ENCODE peak calls at places on chromosomes 5 and 9, in nine cellular contexts. One of them, this sample, is unnamed.

GRCh38 chr5:142360607-142361120 is 35.8 kb upstream of the SPRY4 start:
- DNase-seq in left ventricle myocardium inferior: no peak
- DNase-seq in HuH-7.5: peak
- DNase-seq in SJSA1: peak
- DNase-seq in upper lobe of right lung: no peak
- DNase-seq in GM03348: peak
- DNase-seq in amygdala: no peak
- DNase-seq in AG08396: no peak
- DNase-seq in HCEC 1CT: peak
- DNase-seq in this sample: peak

GRCh38 chr9:764105-764524 is 77.4 kb upstream of the DMRT1 start:
- DNase-seq in left ventricle myocardium inferior: peak
- DNase-seq in HuH-7.5: peak
- DNase-seq in SJSA1: peak
- DNase-seq in upper lobe of right lung: no peak
- DNase-seq in GM03348: peak
- DNase-seq in amygdala: no peak
- DNase-seq in AG08396: peak
- DNase-seq in HCEC 1CT: peak
- DNase-seq in this sample: peak

GRCh38 chr5:56313004-56313531 is 79.9 kb upstream of the ANKRD55 start:
- DNase-seq in left ventricle myocardium inferior: no peak
- DNase-seq in HuH-7.5: no peak
- DNase-seq in SJSA1: no peak
- DNase-seq in upper lobe of right lung: no peak
- DNase-seq in GM03348: no peak
- DNase-seq in amygdala: no peak
- DNase-seq in AG08396: no peak
- DNase-seq in HCEC 1CT: no peak
- DNase-seq in this sample: no peak

GRCh38 chr9:134193912-134194535 is 29.7 kb upstream of the RNU6ATAC start:
- DNase-seq in left ventricle myocardium inferior: no peak
- DNase-seq in HuH-7.5: no peak
- DNase-seq in SJSA1: no peak
- DNase-seq in upper lobe of right lung: peak
- DNase-seq in GM03348: no peak
- DNase-seq in amygdala: no peak
- DNase-seq in AG08396: no peak
- DNase-seq in HCEC 1CT: no peak
- DNase-seq in this sample: no peak

GRCh38 chr5:6714221-6715041 is 1.2 kb downstream of the TENT4A start:
- DNase-seq in left ventricle myocardium inferior: peak
- DNase-seq in HuH-7.5: peak
- DNase-seq in SJSA1: peak
- DNase-seq in upper lobe of right lung: peak
- DNase-seq in GM03348: peak
- DNase-seq in amygdala: no peak
- DNase-seq in AG08396: peak
- DNase-seq in HCEC 1CT: no peak
- DNase-seq in this sample: peak

GRCh38 chr9:130946778-130947617 is 8.0 kb upstream of the FIBCD1 start:
- DNase-seq in left ventricle myocardium inferior: no peak
- DNase-seq in HuH-7.5: no peak
- DNase-seq in SJSA1: no peak
- DNase-seq in upper lobe of right lung: no peak
- DNase-seq in GM03348: no peak
- DNase-seq in amygdala: no peak
- DNase-seq in AG08396: no peak
- DNase-seq in HCEC 1CT: no peak
- DNase-seq in this sample: peak

GRCh38 chr5:96761618-96762017 is 46.1 kb downstream of the ERAP1 start:
- DNase-seq in left ventricle myocardium inferior: no peak
- DNase-seq in HuH-7.5: no peak
- DNase-seq in SJSA1: no peak
- DNase-seq in upper lobe of right lung: no peak
- DNase-seq in GM03348: no peak
- DNase-seq in amygdala: no peak
- DNase-seq in AG08396: no peak
- DNase-seq in HCEC 1CT: no peak
- DNase-seq in this sample: no peak

GRCh38 chr9:112179816-112180215 is 4.7 kb upstream of the SUSD1 start:
- DNase-seq in left ventricle myocardium inferior: no peak
- DNase-seq in HuH-7.5: no peak
- DNase-seq in SJSA1: peak
- DNase-seq in upper lobe of right lung: no peak
- DNase-seq in GM03348: peak
- DNase-seq in amygdala: no peak
- DNase-seq in AG08396: peak
- DNase-seq in HCEC 1CT: no peak
- DNase-seq in this sample: no peak

GRCh38 chr9:122444366-122444765 is 33.4 kb downstream of the OR1J1 start:
- DNase-seq in left ventricle myocardium inferior: no peak
- DNase-seq in HuH-7.5: no peak
- DNase-seq in SJSA1: no peak
- DNase-seq in upper lobe of right lung: no peak
- DNase-seq in GM03348: peak
- DNase-seq in amygdala: no peak
- DNase-seq in AG08396: peak
- DNase-seq in HCEC 1CT: peak
- DNase-seq in this sample: no peak

GRCh38 chr5:102754499-102755424 is at the start of gene PAM:
- DNase-seq in left ventricle myocardium inferior: peak
- DNase-seq in HuH-7.5: peak
- DNase-seq in SJSA1: peak
- DNase-seq in upper lobe of right lung: peak
- DNase-seq in GM03348: peak
- DNase-seq in amygdala: no peak
- DNase-seq in AG08396: peak
- DNase-seq in HCEC 1CT: peak
- DNase-seq in this sample: peak

GRCh38 chr9:18632624-18633407 is 158.9 kb downstream of the ADAMTSL1 start:
- DNase-seq in left ventricle myocardium inferior: no peak
- DNase-seq in HuH-7.5: no peak
- DNase-seq in SJSA1: peak
- DNase-seq in upper lobe of right lung: no peak
- DNase-seq in GM03348: peak
- DNase-seq in amygdala: no peak
- DNase-seq in AG08396: peak
- DNase-seq in HCEC 1CT: peak
- DNase-seq in this sample: peak

GRCh38 chr5:149073217-149073616 is 10.4 kb upstream of the SH3TC2 start:
- DNase-seq in left ventricle myocardium inferior: no peak
- DNase-seq in HuH-7.5: no peak
- DNase-seq in SJSA1: no peak
- DNase-seq in upper lobe of right lung: no peak
- DNase-seq in GM03348: no peak
- DNase-seq in amygdala: no peak
- DNase-seq in AG08396: no peak
- DNase-seq in HCEC 1CT: peak
- DNase-seq in this sample: no peak

GRCh38 chr5:16842916-16843315 is 93.2 kb downstream of the MYO10 start:
- DNase-seq in left ventricle myocardium inferior: no peak
- DNase-seq in HuH-7.5: no peak
- DNase-seq in SJSA1: no peak
- DNase-seq in upper lobe of right lung: no peak
- DNase-seq in GM03348: no peak
- DNase-seq in amygdala: no peak
- DNase-seq in AG08396: no peak
- DNase-seq in HCEC 1CT: no peak
- DNase-seq in this sample: no peak

GRCh38 chr5:98789029-98789428 is 15.6 kb downstream of the RGMB start:
- DNase-seq in left ventricle myocardium inferior: no peak
- DNase-seq in HuH-7.5: no peak
- DNase-seq in SJSA1: no peak
- DNase-seq in upper lobe of right lung: no peak
- DNase-seq in GM03348: no peak
- DNase-seq in amygdala: no peak
- DNase-seq in AG08396: no peak
- DNase-seq in HCEC 1CT: no peak
- DNase-seq in this sample: no peak

GRCh38 chr9:129575818-129576217 is 45.1 kb downstream of the C9orf50 start:
- DNase-seq in left ventricle myocardium inferior: no peak
- DNase-seq in HuH-7.5: no peak
- DNase-seq in SJSA1: no peak
- DNase-seq in upper lobe of right lung: no peak
- DNase-seq in GM03348: no peak
- DNase-seq in amygdala: no peak
- DNase-seq in AG08396: no peak
- DNase-seq in HCEC 1CT: no peak
- DNase-seq in this sample: no peak

GRCh38 chr5:168111433-168111832 is 180.0 kb upstream of the WWC1 start:
- DNase-seq in left ventricle myocardium inferior: no peak
- DNase-seq in HuH-7.5: no peak
- DNase-seq in SJSA1: no peak
- DNase-seq in upper lobe of right lung: no peak
- DNase-seq in GM03348: no peak
- DNase-seq in amygdala: no peak
- DNase-seq in AG08396: no peak
- DNase-seq in HCEC 1CT: no peak
- DNase-seq in this sample: no peak

GRCh38 chr5:10567181-10567591 is 3.3 kb downstream of the ANKRD33B start:
- DNase-seq in left ventricle myocardium inferior: no peak
- DNase-seq in HuH-7.5: no peak
- DNase-seq in SJSA1: peak
- DNase-seq in upper lobe of right lung: no peak
- DNase-seq in GM03348: no peak
- DNase-seq in amygdala: no peak
- DNase-seq in AG08396: no peak
- DNase-seq in HCEC 1CT: no peak
- DNase-seq in this sample: no peak

GRCh38 chr9:131306397-131306997 is 17.0 kb downstream of the PLPP7 start:
- DNase-seq in left ventricle myocardium inferior: no peak
- DNase-seq in HuH-7.5: no peak
- DNase-seq in SJSA1: no peak
- DNase-seq in upper lobe of right lung: no peak
- DNase-seq in GM03348: no peak
- DNase-seq in amygdala: no peak
- DNase-seq in AG08396: no peak
- DNase-seq in HCEC 1CT: no peak
- DNase-seq in this sample: no peak